ENCODE peak calls at places on chromosome 13, in eight cellular contexts. S is left ventricle myocardium inferior, B is NCI-H69, N is A172, X is upper lobe of right lung, H is lung, M is left ventricle myocardium superior, P is SK-MEL-5. Q is an unnamed sample.

GRCh38 chr13:19048381-19048780 is 133.2 kb downstream of the TUBA3C start:
- DNase-seq in S (no peak), B (no peak), N (no peak), X (no peak), H (no peak), M (no peak), P (no peak), Q (no peak)

GRCh38 chr13:95743192-95743591 is 66.3 kb downstream of the DNAJC3 start:
- DNase-seq in S (no peak), B (no peak), N (no peak), X (no peak), H (no peak), M (no peak), P (no peak), Q (no peak)

GRCh38 chr13:94419304-94419943 is 60.1 kb downstream of the DCT start:
- DNase-seq in S (no peak), B (no peak), N (peak), X (no peak), H (no peak), M (no peak), P (no peak), Q (no peak)

GRCh38 chr13:36858285-36858684 is 39.3 kb downstream of the RFXAP start:
- DNase-seq in S (no peak), B (peak), N (peak), X (no peak), H (no peak), M (no peak), P (peak), Q (no peak)

GRCh38 chr13:30576528-30576927 is 41.2 kb upstream of the USPL1 start:
- DNase-seq in S (no peak), B (peak), N (peak), X (no peak), H (no peak), M (peak), P (no peak), Q (no peak)

GRCh38 chr13:19766637-19767036 is 16.1 kb downstream of the PSPC1 start:
- DNase-seq in S (no peak), B (peak), N (no peak), X (no peak), H (no peak), M (no peak), P (no peak), Q (no peak)

GRCh38 chr13:62483774-62484173 is 1068.1 kb upstream of the PCDH20 start:
- DNase-seq in S (no peak), B (peak), N (peak), X (no peak), H (no peak), M (no peak), P (no peak), Q (no peak)

GRCh38 chr13:76638882-76639281 is 247.3 kb downstream of the KCTD12 start:
- DNase-seq in S (no peak), B (no peak), N (no peak), X (no peak), H (no peak), M (no peak), P (no peak), Q (no peak)

GRCh38 chr13:50197705-50198104 is 182.5 kb downstream of the KCNRG start:
- DNase-seq in S (no peak), B (peak), N (peak), X (no peak), H (no peak), M (no peak), P (peak), Q (no peak)

GRCh38 chr13:21343659-21344058 is 115.4 kb downstream of the ZDHHC20 start:
- DNase-seq in S (no peak), B (no peak), N (no peak), X (no peak), H (no peak), M (no peak), P (no peak), Q (no peak)

GRCh38 chr13:75359266-75359665 is 122.7 kb downstream of the TBC1D4 start:
- DNase-seq in S (no peak), B (no peak), N (peak), X (no peak), H (no peak), M (no peak), P (peak), Q (no peak)

GRCh38 chr13:30737511-30738342 is 2.4 kb downstream of the ALOX5AP start:
- DNase-seq in S (no peak), B (no peak), N (no peak), X (no peak), H (no peak), M (no peak), P (no peak), Q (no peak)

GRCh38 chr13:109274188-109274821 is 512.1 kb downstream of the IRS2 start:
- DNase-seq in S (no peak), B (no peak), N (peak), X (no peak), H (no peak), M (no peak), P (no peak), Q (no peak)

GRCh38 chr13:32212420-32212819 is 102.7 kb downstream of the ZAR1L start:
- DNase-seq in S (no peak), B (no peak), N (peak), X (no peak), H (no peak), M (no peak), P (no peak), Q (no peak)

GRCh38 chr13:113879017-113879416 is 15.1 kb upstream of the GAS6 start:
- DNase-seq in S (no peak), B (no peak), N (no peak), X (no peak), H (no peak), M (no peak), P (no peak), Q (no peak)

GRCh38 chr13:31653730-31654129 is 85.6 kb upstream of the RXFP2 start:
- DNase-seq in S (no peak), B (no peak), N (no peak), X (no peak), H (no peak), M (no peak), P (no peak), Q (no peak)

GRCh38 chr13:52809310-52809769 is 39.1 kb downstream of the PCDH8 start:
- DNase-seq in S (peak), B (peak), N (peak), X (peak), H (peak), M (peak), P (peak), Q (peak)

GRCh38 chr13:23748591-23748990 is 140.6 kb downstream of the MIPEP start:
- DNase-seq in S (no peak), B (no peak), N (no peak), X (no peak), H (no peak), M (no peak), P (no peak), Q (no peak)

GRCh38 chr13:109778102-109778542 is 8.3 kb downstream of the IRS2 start:
- DNase-seq in S (no peak), B (peak), N (peak), X (no peak), H (no peak), M (no peak), P (peak), Q (no peak)

GRCh38 chr13:73062368-73062767 is 3.6 kb downstream of the KLF5 start:
- DNase-seq in S (no peak), B (no peak), N (no peak), X (no peak), H (no peak), M (no peak), P (no peak), Q (no peak)

GRCh38 chr13:109396266-109396665 is 390.1 kb downstream of the IRS2 start:
- DNase-seq in S (no peak), B (no peak), N (no peak), X (no peak), H (no peak), M (no peak), P (no peak), Q (no peak)

GRCh38 chr13:45807520-45808099 is 43.9 kb downstream of the SIAH3 start:
- DNase-seq in S (no peak), B (peak), N (peak), X (no peak), H (no peak), M (no peak), P (peak), Q (no peak)

GRCh38 chr13:73702419-73703071 is 431.7 kb downstream of the KLF12 start:
- DNase-seq in S (no peak), B (no peak), N (no peak), X (no peak), H (no peak), M (no peak), P (no peak), Q (no peak)

GRCh38 chr13:45851171-45851889 is at the start of gene SIAH3:
- DNase-seq in S (no peak), B (peak), N (no peak), X (no peak), H (no peak), M (no peak), P (peak), Q (no peak)

GRCh38 chr13:95564091-95564490 is 11.6 kb downstream of the CLDN10 start:
- DNase-seq in S (no peak), B (no peak), N (no peak), X (no peak), H (no peak), M (no peak), P (peak), Q (no peak)

GRCh38 chr13:43057653-43058317 is 34.4 kb downstream of the DNAJC15 start:
- DNase-seq in S (no peak), B (peak), N (peak), X (no peak), H (no peak), M (no peak), P (peak), Q (no peak)

GRCh38 chr13:47679391-47679790 is 321.7 kb downstream of the SUCLA2 start:
- DNase-seq in S (no peak), B (no peak), N (peak), X (no peak), H (no peak), M (no peak), P (no peak), Q (no peak)

GRCh38 chr13:48730971-48731658 is 77.4 kb downstream of the CYSLTR2 start:
- DNase-seq in S (no peak), B (peak), N (peak), X (no peak), H (no peak), M (no peak), P (peak), Q (no peak)

GRCh38 chr13:44870456-44870929 is 118.8 kb downstream of the NUFIP1 start:
- DNase-seq in S (peak), B (peak), N (no peak), X (peak), H (peak), M (peak), P (no peak), Q (peak)

GRCh38 chr13:31469377-31469776 is 269.6 kb downstream of the B3GLCT start:
- DNase-seq in S (no peak), B (no peak), N (no peak), X (no peak), H (no peak), M (no peak), P (no peak), Q (no peak)

GRCh38 chr13:43316997-43317396 is 293.6 kb downstream of the DNAJC15 start:
- DNase-seq in S (no peak), B (peak), N (peak), X (no peak), H (no peak), M (peak), P (peak), Q (peak)

GRCh38 chr13:21583496-21583895 is 20.5 kb downstream of the MICU2 start:
- DNase-seq in S (no peak), B (no peak), N (peak), X (no peak), H (no peak), M (no peak), P (no peak), Q (no peak)

GRCh38 chr13:113428871-113429607 is 24.2 kb downstream of the ADPRHL1 start:
- DNase-seq in S (no peak), B (no peak), N (no peak), X (no peak), H (no peak), M (no peak), P (no peak), Q (peak)

GRCh38 chr13:49020328-49020727 is 44.6 kb downstream of the FNDC3A start:
- DNase-seq in S (no peak), B (no peak), N (no peak), X (no peak), H (no peak), M (no peak), P (no peak), Q (no peak)

GRCh38 chr13:25933520-25933919 is 118.3 kb downstream of the SHISA2 start:
- DNase-seq in S (no peak), B (no peak), N (no peak), X (no peak), H (no peak), M (no peak), P (no peak), Q (no peak)

GRCh38 chr13:51475727-51476521 is 23.1 kb upstream of the INTS6 start:
- DNase-seq in S (no peak), B (no peak), N (no peak), X (no peak), H (no peak), M (no peak), P (no peak), Q (no peak)

GRCh38 chr13:29369060-29369743 is 226.3 kb downstream of the SLC7A1 start:
- DNase-seq in S (no peak), B (peak), N (peak), X (no peak), H (no peak), M (no peak), P (peak), Q (no peak)

GRCh38 chr13:46553521-46553885 is 533 bp downstream of the LRCH1 start:
- DNase-seq in S (no peak), B (peak), N (no peak), X (peak), H (no peak), M (no peak), P (no peak), Q (no peak)